ENCODE peak calls at places on chromosome 13, in five cellular contexts. X is HCT116, E is K562, J is SK-N-SH, C is HepG2. H is an unnamed sample.

GRCh38 chr13:106381083-106381482 is 154.4 kb downstream of the EFNB2 start:
- DNase-seq in E (no peak), J (no peak), C (no peak), X (no peak), H (no peak)

GRCh38 chr13:46761866-46762265 is 35.1 kb downstream of the ESD start:
- DNase-seq in C (no peak), J (no peak), E (no peak), X (no peak), H (no peak)

GRCh38 chr13:48125794-48126228 is 30.9 kb upstream of the MED4 start:
- DNase-seq in E (no peak), J (no peak), X (no peak), C (peak; percentile 25), H (peak; percentile 3)

GRCh38 chr13:42544246-42544915 is 29.6 kb upstream of the TNFSF11 start:
- DNase-seq in X (no peak), E (no peak), J (no peak), C (no peak), H (no peak)

GRCh38 chr13:25906211-25906661 is 145.6 kb downstream of the SHISA2 start:
- DNase-seq in C (no peak), E (no peak), J (no peak), X (no peak), H (no peak)

GRCh38 chr13:66780814-66781213 is 449.3 kb downstream of the PCDH9 start:
- DNase-seq in E (no peak), J (no peak), C (no peak), X (no peak), H (no peak)

GRCh38 chr13:34762312-34762711 is 179.8 kb upstream of the NBEA start:
- DNase-seq in J (no peak), E (no peak), X (no peak), C (no peak), H (no peak)

GRCh38 chr13:33164331-33164730 is 121.2 kb downstream of the STARD13 start:
- DNase-seq in J (no peak), E (no peak), X (no peak), C (peak; percentile 31), H (no peak)

GRCh38 chr13:113009743-113010509 is 40.9 kb downstream of the MCF2L start:
- DNase-seq in X (no peak), J (peak; percentile 94), E (peak; percentile 18), C (peak; percentile 98), H (no peak)

GRCh38 chr13:45728759-45729158 is 26.6 kb downstream of the CBY2 start:
- DNase-seq in E (peak; percentile 20), J (no peak), X (peak; percentile 45), C (peak; percentile 57), H (peak; percentile 21)

GRCh38 chr13:29743229-29743786 is 107.1 kb downstream of the UBL3 start:
- DNase-seq in C (no peak), X (no peak), E (no peak), J (peak; percentile 49), H (no peak)

GRCh38 chr13:45162821-45163220 is 38.0 kb downstream of the KCTD4 start:
- DNase-seq in C (no peak), E (no peak), X (peak; percentile 76), J (no peak), H (no peak)

GRCh38 chr13:33322474-33322827 is 36.9 kb upstream of the STARD13 start:
- DNase-seq in E (no peak), C (no peak), X (no peak), J (no peak), H (no peak)

GRCh38 chr13:44108345-44108858 is 228.7 kb downstream of the LACC1 start:
- DNase-seq in X (no peak), J (no peak), E (no peak), C (peak; percentile 57), H (peak; percentile 17)

GRCh38 chr13:46871557-46871956 is 25.3 kb downstream of the HTR2A start:
- DNase-seq in E (no peak), J (no peak), C (no peak), X (no peak), H (no peak)

GRCh38 chr13:84126671-84127171 is 244.4 kb upstream of the SLITRK1 start:
- DNase-seq in E (no peak), J (no peak), X (no peak), C (no peak), H (no peak)

GRCh38 chr13:100789481-100789880 is 114.9 kb upstream of the TMTC4 start:
- DNase-seq in J (no peak), C (peak; percentile 20), E (no peak), X (no peak), H (no peak)

GRCh38 chr13:82092312-82092711 is 1751.4 kb upstream of the SPRY2 start:
- DNase-seq in J (no peak), E (no peak), X (no peak), C (no peak), H (no peak)

GRCh38 chr13:37386276-37386675 is 212.3 kb downstream of the POSTN start:
- DNase-seq in J (no peak), E (no peak), C (no peak), X (no peak), H (no peak)

GRCh38 chr13:59931621-59932020 is 232.1 kb downstream of the DIAPH3 start:
- DNase-seq in C (no peak), J (no peak), E (no peak), X (no peak), H (no peak)

GRCh38 chr13:76723551-76724232 is 162.5 kb downstream of the KCTD12 start:
- DNase-seq in X (no peak), J (no peak), C (no peak), E (no peak), H (no peak)

GRCh38 chr13:99757756-99758464 is 213.7 kb downstream of the ZIC5 start:
- DNase-seq in X (no peak), C (no peak), E (no peak), J (no peak), H (no peak)

GRCh38 chr13:112220925-112221324 is 154.0 kb downstream of the SOX1 start:
- DNase-seq in C (no peak), J (no peak), X (no peak), E (no peak), H (no peak)

GRCh38 chr13:82407321-82407720 is 1475.0 kb downstream of the SLITRK1 start:
- DNase-seq in J (no peak), E (no peak), X (no peak), C (no peak), H (no peak)

GRCh38 chr13:53174550-53174949 is 145.9 kb downstream of the OLFM4 start:
- DNase-seq in X (no peak), E (no peak), C (no peak), J (no peak), H (no peak)

GRCh38 chr13:28684257-28684656 is 25.3 kb downstream of the POMP start:
- DNase-seq in E (no peak), C (peak; percentile 1), J (no peak), X (no peak), H (no peak)

GRCh38 chr13:113785051-113786010 is 26.3 kb downstream of the TMEM255B start:
- DNase-seq in J (no peak), C (no peak), E (no peak), X (peak; percentile 48), H (no peak)

GRCh38 chr13:23922005-23922932 is 25.0 kb upstream of the C1QTNF9B start:
- DNase-seq in X (no peak), E (no peak), C (no peak), J (no peak), H (no peak)

GRCh38 chr13:49112782-49113525 is 107.2 kb upstream of the MLNR start:
- DNase-seq in X (no peak), J (no peak), C (no peak), E (peak; percentile 11), H (no peak)

GRCh38 chr13:85626603-85627002 is 172.6 kb downstream of the SLITRK6 start:
- DNase-seq in E (no peak), J (no peak), C (no peak), X (no peak), H (no peak)

GRCh38 chr13:114230117-114230516 is 4.6 kb upstream of the CDC16 start:
- DNase-seq in J (no peak), E (no peak), C (no peak), X (no peak), H (no peak)

GRCh38 chr13:98039964-98040363 is 86.5 kb downstream of the IPO5 start:
- DNase-seq in J (no peak), C (no peak), E (no peak), X (no peak), H (no peak)
- TF ChIP-seq JUND in J (no peak), C (no peak), E (no peak), X (no peak), H (no peak)

GRCh38 chr13:21745307-21745706 is 74.4 kb downstream of the FGF9 start:
- DNase-seq in C (no peak), E (no peak), X (no peak), J (no peak), H (no peak)

GRCh38 chr13:21744149-21744548 is 73.3 kb downstream of the FGF9 start:
- DNase-seq in E (no peak), J (no peak), X (no peak), C (no peak), H (no peak)

GRCh38 chr13:21749410-21749809 is 78.5 kb downstream of the FGF9 start:
- DNase-seq in J (no peak), E (no peak), X (no peak), C (peak; percentile 32), H (no peak)

GRCh38 chr13:21752501-21752900 is 81.6 kb downstream of the FGF9 start:
- DNase-seq in E (no peak), X (no peak), C (no peak), J (no peak), H (no peak)

DNA sequence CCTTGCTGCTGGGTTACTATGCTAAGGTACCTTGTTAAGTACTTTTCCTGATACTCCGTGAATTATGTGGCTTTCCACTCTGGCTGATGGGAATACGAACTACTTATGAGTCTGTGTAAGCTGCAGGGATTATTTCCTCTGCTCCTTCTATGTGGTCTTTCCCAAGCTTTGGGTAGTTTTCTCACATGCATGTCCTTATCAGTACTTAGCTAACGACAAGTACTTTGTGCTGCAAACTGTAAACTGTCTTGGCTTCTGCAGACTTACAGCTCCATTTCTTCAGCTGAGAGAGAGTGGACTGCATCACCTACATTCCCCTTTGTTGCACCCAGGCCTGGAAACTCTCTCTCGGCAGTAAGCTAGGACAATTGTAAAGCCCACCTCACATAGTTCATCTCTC is 76.6 kb downstream of the FGF9 start:
- DNase-seq in J (no peak), E (no peak), X (no peak), C (no peak), H (no peak)
- TF ChIP-seq JUND in J (no peak), E (no peak), X (no peak), C (no peak), H (no peak)

DNA sequence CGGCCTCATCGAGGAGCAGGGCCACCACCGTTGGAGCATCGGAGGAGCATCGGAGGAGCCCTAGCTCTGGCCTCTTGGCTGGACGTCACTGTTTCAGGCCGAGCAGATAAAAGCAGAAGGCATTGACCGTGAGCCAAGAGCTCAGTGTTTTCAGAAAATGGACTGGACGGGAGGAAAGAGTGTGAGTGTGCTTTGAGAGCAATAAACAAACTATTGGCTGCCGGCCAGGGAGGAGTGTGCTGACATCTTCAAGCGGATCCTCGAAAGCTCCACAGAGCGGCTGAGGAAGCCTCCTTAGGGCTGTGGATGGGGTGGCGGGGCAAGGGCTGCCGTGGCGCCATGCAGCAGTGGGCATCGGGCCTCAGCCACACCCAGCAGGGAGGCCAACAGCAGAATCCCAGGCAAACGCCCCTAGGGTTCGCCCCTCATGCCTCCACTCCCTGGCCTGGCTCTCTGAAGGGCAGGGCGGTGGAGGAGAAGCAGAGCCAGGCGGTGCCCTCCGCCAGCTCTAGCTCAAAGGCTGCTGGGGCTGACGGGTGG is 41.8 kb downstream of the IRS2 start:
- DNase-seq in C (no peak), J (peak; percentile 64), X (no peak), E (no peak), H (peak; percentile 5)
- TF ChIP-seq JUND in C (no peak), J (no peak), X (no peak), E (no peak), H (no peak)

GRCh38 chr13:73303858-73304257 is 245.1 kb downstream of the KLF5 start:
- DNase-seq in X (no peak), C (no peak), J (no peak), E (no peak), H (no peak)
- TF ChIP-seq JUND in X (no peak), C (no peak), J (no peak), E (no peak), H (no peak)